ENCODE peak calls at places on chromosomes 3 and 15, in five cellular contexts. Q is PC-3, N is SK-N-DZ, W is EL, O is ELF-1. I is an unnamed sample.

GRCh38 chr15:63218114-63218808 is 28.9 kb downstream of the RAB8B start:
- DNase-seq in Q (peak), N (no peak), W (peak), O (no peak), I (peak)

GRCh38 chr3:45972534-45973402 is 22.9 kb downstream of the FYCO1 start:
- DNase-seq in Q (peak), N (no peak), W (peak), O (no peak), I (peak)

GRCh38 chr15:75637245-75638009 is 2.6 kb downstream of the IMP3 start:
- DNase-seq in Q (no peak), N (no peak), W (no peak), O (no peak), I (no peak)

GRCh38 chr15:78047631-78048409 is 29.7 kb downstream of the TBC1D2B start:
- DNase-seq in Q (no peak), N (no peak), W (peak), O (no peak), I (peak)

GRCh38 chr3:178545337-178545736 is 9.1 kb downstream of the KCNMB2 start:
- DNase-seq in Q (no peak), N (no peak), W (no peak), O (no peak), I (no peak)

GRCh38 chr3:185852562-185853135 is 27.8 kb upstream of the IGF2BP2 start:
- DNase-seq in Q (no peak), N (no peak), W (no peak), O (no peak), I (no peak)

GRCh38 chr3:173977747-173978146 is 580.2 kb downstream of the NLGN1 start:
- DNase-seq in Q (peak), N (no peak), W (peak), O (no peak), I (peak)

GRCh38 chr3:64150527-64151238 is 74.6 kb downstream of the PRICKLE2 start:
- DNase-seq in Q (peak), N (peak), W (peak), O (no peak), I (no peak)

GRCh38 chr15:75455424-75455981 is 4.0 kb upstream of the SIN3A start:
- DNase-seq in Q (peak), N (peak), W (peak), O (peak), I (peak)

GRCh38 chr3:165855581-165855980 is 18.4 kb upstream of the BCHE start:
- DNase-seq in Q (peak), N (no peak), W (no peak), O (no peak), I (no peak)

GRCh38 chr3:14227866-14228265 is 49.2 kb downstream of the LSM3 start:
- DNase-seq in Q (peak), N (no peak), W (no peak), O (no peak), I (no peak)

GRCh38 chr3:16407365-16407764 is 106.1 kb downstream of the RFTN1 start:
- DNase-seq in Q (no peak), N (no peak), W (no peak), O (no peak), I (no peak)

GRCh38 chr3:150147776-150148175 is 177.1 kb upstream of the PFN2 start:
- DNase-seq in Q (peak), N (no peak), W (peak), O (no peak), I (peak)

GRCh38 chr3:106212658-106213222 is 343.9 kb upstream of the CBLB start:
- DNase-seq in Q (peak), N (no peak), W (peak), O (no peak), I (no peak)

GRCh38 chr3:40237892-40238571 is 71.5 kb upstream of the EIF1B start:
- DNase-seq in Q (peak), N (peak), W (peak), O (peak), I (peak)